ENCODE peak calls at places on chromosomes 7 and 10, in seven cellular contexts. G is SJSA1, T is mammary epithelial cell, K is A549, S is uterus, W is transverse colon, E is lower lobe of right lung. B is an unnamed sample. For H3K4me1 and H3K9me3, the result is how much of the 10 kb centered on the place peaks cover.

GRCh38 chr10:3805227-3805790 is 20.3 kb upstream of the KLF6 start:
- DNase-seq in K (no peak), S (no peak), W (no peak), G (peak), E (no peak), T (peak), B (peak)

GRCh38 chr10:61749271-61749670 is 86.5 kb downstream of the CABCOCO1 start:
- DNase-seq in W (no peak), E (no peak), K (no peak), S (no peak), T (no peak), G (no peak), B (no peak)

GRCh38 chr7:84083846-84084245 is 110.7 kb downstream of the SEMA3A start:
- DNase-seq in K (no peak), T (no peak), E (no peak), G (no peak), W (no peak), S (no peak), B (no peak)

GRCh38 chr7:26664735-26665420 is 199.5 kb downstream of the SKAP2 start:
- DNase-seq in K (no peak), W (peak), T (peak), S (peak), G (no peak), E (no peak), B (peak)

GRCh38 chr7:41869596-41869995 is 166.7 kb upstream of the INHBA start:
- DNase-seq in T (no peak), G (no peak), K (no peak), S (no peak), E (no peak), W (no peak), B (no peak)

GRCh38 chr7:1111156-1111555 is 23.2 kb downstream of the GPER1 start:
- DNase-seq in T (no peak), K (no peak), E (peak), S (no peak), W (no peak), G (no peak), B (no peak)

GRCh38 chr10:49759787-49760551 is 2.2 kb downstream of the OGDHL start:
- DNase-seq in E (no peak), S (no peak), W (no peak), T (no peak), G (no peak), K (no peak), B (no peak)

GRCh38 chr7:960269-960871 is 5.9 kb upstream of the ADAP1 start:
- DNase-seq in T (no peak), E (peak), S (no peak), K (no peak), G (no peak), W (peak), B (no peak)

GRCh38 chr7:121739465-121739864 is 133.5 kb upstream of the PTPRZ1 start:
- DNase-seq in K (no peak), E (no peak), S (no peak), W (no peak), G (no peak), T (no peak), B (no peak)

GRCh38 chr7:5766321-5766761 is 15.1 kb downstream of the RNF216 start:
- DNase-seq in S (no peak), W (no peak), T (no peak), E (no peak), G (peak), K (no peak), B (no peak)

GRCh38 chr7:50754684-50755083 is 28.0 kb downstream of the GRB10 start:
- DNase-seq in G (no peak), W (no peak), S (no peak), E (no peak), T (no peak), K (no peak), B (no peak)

GRCh38 chr10:117464176-117464575 is 78.4 kb upstream of the EMX2 start:
- DNase-seq in W (no peak), E (no peak), T (no peak), G (no peak), S (no peak), K (no peak), B (no peak)

GRCh38 chr7:106775552-106775936 is 89.5 kb upstream of the PIK3CG start:
- DNase-seq in W (no peak), E (no peak), K (peak), S (no peak), T (peak), G (peak), B (no peak)

GRCh38 chr10:78648256-78648860 is 420.4 kb upstream of the ZMIZ1 start:
- DNase-seq in E (no peak), S (no peak), W (no peak), G (peak), K (no peak), T (no peak), B (peak)

GRCh38 chr7:140079121-140079536 is 16.4 kb upstream of the PARP12 start:
- DNase-seq in T (peak), W (no peak), S (peak), E (no peak), G (no peak), K (peak), B (peak)

GRCh38 chr10:16459428-16459939 is 22.7 kb downstream of the PTER start:
- DNase-seq in K (no peak), E (no peak), W (no peak), S (no peak), T (no peak), G (no peak), B (no peak)

GRCh38 chr7:14720792-14721191 is 181.8 kb downstream of the DGKB start:
- DNase-seq in E (no peak), W (no peak), G (no peak), S (peak), T (no peak), K (no peak), B (no peak)

GRCh38 chr10:75079436-75080083 is 31.9 kb upstream of the SAMD8 start:
- DNase-seq in K (no peak), S (no peak), W (no peak), G (no peak), E (no peak), T (no peak), B (no peak)

GRCh38 chr10:1382711-1383110 is 326.5 kb downstream of the WDR37 start:
- DNase-seq in W (no peak), S (no peak), G (peak), E (no peak), T (no peak), K (no peak), B (no peak)

GRCh38 chr10:16828114-16828568 is 10.9 kb upstream of the RSU1 start:
- DNase-seq in W (peak), K (peak), G (peak), T (peak), S (peak), E (no peak), B (peak)

GRCh38 chr7:14762552-14762951 is 140.0 kb downstream of the DGKB start:
- DNase-seq in K (no peak), G (no peak), W (no peak), E (no peak), T (no peak), S (no peak), B (no peak)

GRCh38 chr10:114822771-114823463 is 1.3 kb downstream of the FHIP2A start:
- DNase-seq in G (no peak), E (no peak), S (no peak), K (no peak), W (no peak), T (peak), B (no peak)

GRCh38 chr10:132036153-132036886 is 29.4 kb upstream of the JAKMIP3 start:
- DNase-seq in G (no peak), K (peak), E (no peak), W (no peak), T (peak), S (no peak), B (peak)

GRCh38 chr7:24301703-24302102 is 17.7 kb downstream of the NPY start:
- DNase-seq in K (no peak), E (no peak), S (no peak), G (no peak), W (no peak), T (no peak), B (no peak)

GRCh38 chr7:106417273-106417902 is 132.6 kb upstream of the NAMPT start:
- DNase-seq in S (no peak), E (no peak), G (no peak), W (no peak), K (peak), T (peak), B (no peak)

GRCh38 chr10:8033812-8034665 is 20.4 kb upstream of the GATA3 start:
- DNase-seq in S (no peak), T (no peak), G (no peak), E (no peak), K (no peak), W (no peak), B (no peak)

GRCh38 chr10:391849-392704 is 256.8 kb downstream of the ZMYND11 start:
- DNase-seq in G (peak), S (no peak), K (no peak), T (no peak), E (no peak), W (no peak), B (no peak)

GRCh38 chr10:28403090-28403489 is 100.2 kb upstream of the MPP7 start:
- DNase-seq in S (no peak), E (no peak), K (no peak), T (no peak), W (no peak), G (no peak), B (no peak)

GRCh38 chr7:123748171-123748733 is 551 bp downstream of the WASL start:
- DNase-seq in K (peak), G (peak), T (peak), S (peak), E (peak), W (peak), B (peak)

GRCh38 chr10:23120001-23120934 is 24.9 kb downstream of the MSRB2 start:
- DNase-seq in K (no peak), T (no peak), S (no peak), G (no peak), W (no peak), E (no peak), B (no peak)

GRCh38 chr10:24952146-24952700 is at the start of gene PRTFDC1:
- DNase-seq in W (peak), K (peak), E (peak), G (peak), S (peak), T (no peak), B (no peak)

GRCh38 chr7:110868458-110868857 is 222.5 kb upstream of the LRRN3 start:
- DNase-seq in T (no peak), W (no peak), S (no peak), K (no peak), G (no peak), E (no peak), B (no peak)

GRCh38 chr10:75208177-75208576 is 2.4 kb upstream of the VDAC2 start:
- DNase-seq in S (no peak), W (no peak), G (no peak), E (no peak), T (peak), K (no peak), B (no peak)

GRCh38 chr7:111089822-111090426 is 1.0 kb upstream of the LRRN3 start:
- DNase-seq in E (no peak), G (no peak), S (no peak), W (no peak), T (peak), K (peak), B (no peak)

GRCh38 chr10:8050561-8051108 is 3.9 kb upstream of the GATA3 start:
- DNase-seq in E (no peak), G (no peak), K (peak), T (peak), W (no peak), S (no peak), B (peak)

GRCh38 chr7:44379366-44380178 is 54.2 kb upstream of the CAMK2B start:
- DNase-seq in S (no peak), T (peak), W (no peak), E (no peak), G (peak), K (no peak), B (no peak)

GRCh38 chr10:451021-451471 is 238.4 kb downstream of the DIP2C start:
- DNase-seq in S (no peak), G (no peak), W (peak), E (no peak), T (peak), K (no peak), B (no peak)

GRCh38 chr10:68647928-68648327 is 73.1 kb upstream of the CCAR1 start:
- DNase-seq in K (peak), W (no peak), E (no peak), S (no peak), G (no peak), T (peak), B (no peak)

GRCh38 chr7:30327813-30328212 is 43.4 kb downstream of the ZNRF2 start:
- DNase-seq in S (no peak), G (no peak), W (no peak), T (peak), E (no peak), K (no peak), B (no peak)

GRCh38 chr10:86139066-86139657 is 227.4 kb downstream of the GRID1 start:
- DNase-seq in K (peak), E (no peak), S (no peak), W (no peak), T (no peak), G (no peak), B (no peak)

GRCh38 chr10:26739087-26739631 is 41.7 kb downstream of the PDSS1 start:
- DNase-seq in G (no peak), T (no peak), W (no peak), S (no peak), K (no peak), E (no peak), B (no peak)

GRCh38 chr10:26741368-26741767 is 43.9 kb downstream of the PDSS1 start:
- DNase-seq in S (no peak), K (no peak), W (no peak), E (no peak), T (no peak), G (no peak), B (no peak)

GRCh38 chr10:26737730-26738129 is 40.2 kb downstream of the PDSS1 start:
- DNase-seq in E (no peak), G (no peak), W (no peak), S (no peak), T (peak), K (no peak), B (no peak)

GRCh38 chr10:26735435-26735834 is 37.9 kb downstream of the PDSS1 start:
- DNase-seq in K (no peak), S (no peak), W (no peak), T (no peak), G (no peak), E (no peak), B (no peak)

DNA sequence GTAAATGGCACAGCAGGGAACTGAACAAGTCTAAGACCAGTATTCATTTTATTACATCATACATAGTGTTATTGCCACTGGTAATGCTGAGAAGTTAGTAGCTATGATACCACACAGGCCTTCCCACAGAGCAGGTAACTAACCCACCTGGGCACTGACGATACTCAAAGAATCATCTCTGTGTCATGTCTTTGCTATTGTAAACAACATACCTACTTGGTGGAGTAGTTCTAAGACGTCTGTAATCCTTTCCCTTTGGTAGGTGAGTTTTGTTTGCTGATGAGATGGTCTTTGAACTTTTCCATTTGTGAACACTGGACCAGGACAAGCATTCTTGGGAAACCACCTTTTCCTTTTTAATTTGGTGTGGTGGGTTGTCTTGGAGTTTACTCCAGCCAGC is 40.9 kb downstream of the PDSS1 start:
- DNase-seq in W (no peak), G (no peak), E (no peak), S (no peak), K (no peak), T (peak), B (no peak)
- H3K4me3 ChIP-seq in W (no peak), G (no peak), E (no peak), S (no peak), K (no peak), T (no peak), B (no peak)

GRCh38 chr10:52771534-52772455 is 789 bp downstream of the MBL2 start:
- DNase-seq in E (no peak), G (no peak), S (no peak), T (peak), W (no peak), K (no peak), B (no peak)

GRCh38 chr10:52774182-52774581 is 1.6 kb upstream of the MBL2 start:
- DNase-seq in G (no peak), W (no peak), S (no peak), T (no peak), K (no peak), E (no peak), B (no peak)

GRCh38 chr10:52774600-52775106 is 2.1 kb upstream of the MBL2 start:
- DNase-seq in S (no peak), G (no peak), T (no peak), E (no peak), W (no peak), K (no peak), B (peak)

GRCh38 chr10:52770904-52771303 is 1.7 kb downstream of the MBL2 start:
- DNase-seq in G (no peak), K (no peak), E (no peak), W (no peak), T (no peak), S (no peak), B (no peak)

GRCh38 chr10:52772623-52773022 is at the start of gene MBL2:
- DNase-seq in T (no peak), S (no peak), W (no peak), E (no peak), K (no peak), G (no peak), B (no peak)
- H3K4me1 ChIP-seq in T (under half), S (under half), W (under half), E (under half), K (under half), G (under half), B (under half)

GRCh38 chr10:4883079-4883739 is 57.2 kb downstream of the AKR1E2 start:
- DNase-seq in W (no peak), G (no peak), S (no peak), E (no peak), K (no peak), T (peak), B (no peak)
- H3K9me3 ChIP-seq in W (under half), G (under half), S (under half), E (under half), K (under half), T (under half), B (under half)

DNA sequence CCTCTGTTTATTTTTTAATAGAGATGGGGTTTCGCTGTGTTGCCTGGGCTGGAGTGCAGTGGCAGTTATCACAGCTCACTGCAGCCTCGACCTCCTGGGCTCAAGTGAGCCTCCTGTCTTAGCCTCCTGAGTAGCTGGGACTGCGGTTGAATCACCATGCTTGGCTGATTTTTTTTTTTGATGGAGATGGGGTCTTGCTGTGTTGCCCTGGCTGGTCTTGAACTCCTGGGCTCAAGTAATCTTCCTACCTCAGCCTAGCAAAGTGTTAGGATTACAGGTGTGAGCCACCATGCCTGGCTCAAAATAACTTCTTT is 8.1 kb downstream of the DYNC2I1 start:
- DNase-seq in G (no peak), E (no peak), S (no peak), W (no peak), T (no peak), K (no peak), B (no peak)
- H3K4me3 ChIP-seq in G (peak), E (peak), S (peak), W (peak), T (no peak), K (peak), B (no peak)

GRCh38 chr10:71233491-71233892 is 21.1 kb downstream of the UNC5B start:
- DNase-seq in G (no peak), T (no peak), K (no peak), W (no peak), S (no peak), E (no peak), B (no peak)

GRCh38 chr10:71235808-71236207 is 23.4 kb downstream of the UNC5B start:
- DNase-seq in G (no peak), S (no peak), W (no peak), K (no peak), T (no peak), E (no peak), B (no peak)

GRCh38 chr10:71236286-71236685 is 23.9 kb downstream of the UNC5B start:
- DNase-seq in T (no peak), W (no peak), K (no peak), E (no peak), S (peak), G (no peak), B (no peak)

GRCh38 chr10:71234017-71234894 is 21.9 kb downstream of the UNC5B start:
- DNase-seq in T (no peak), W (no peak), G (no peak), S (no peak), E (peak), K (no peak), B (no peak)

DNA sequence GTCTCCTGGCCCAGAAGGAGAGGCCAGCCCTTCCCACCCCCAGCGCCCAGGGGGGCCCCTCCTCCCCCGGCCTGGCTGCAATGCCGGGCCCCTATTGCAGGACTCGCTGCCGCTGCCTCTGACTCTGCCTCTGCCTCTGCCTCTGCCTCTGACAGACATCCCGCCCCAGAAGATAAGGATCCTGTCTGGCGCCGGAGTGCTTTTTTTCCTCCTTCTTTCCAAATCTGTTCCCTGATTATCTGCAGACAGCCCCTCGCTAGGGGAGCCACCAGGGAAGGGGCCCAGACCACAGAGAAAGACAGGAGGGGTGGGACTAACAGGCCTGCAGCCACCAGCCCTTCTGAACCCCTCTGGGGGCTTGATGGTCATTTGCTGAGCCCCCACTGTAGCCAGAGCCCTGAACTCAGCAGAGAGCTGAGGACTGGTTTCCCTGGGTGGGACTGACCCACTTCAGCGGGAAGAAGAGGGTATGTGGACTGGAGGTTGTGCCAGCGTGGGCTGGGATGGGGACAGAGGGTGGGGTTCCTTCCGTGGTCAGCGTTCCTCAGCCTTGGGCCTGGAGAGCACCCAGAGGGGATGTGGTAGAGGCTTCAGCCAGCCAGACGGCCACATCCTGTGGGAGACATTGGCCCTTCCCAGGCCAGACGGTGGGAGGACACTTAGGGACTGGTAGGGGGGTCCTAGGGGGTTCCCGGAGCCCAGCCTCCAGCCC is 22.8 kb downstream of the UNC5B start:
- DNase-seq in E (peak), G (no peak), T (no peak), K (no peak), S (peak), W (no peak), B (no peak)
- H3K4me1 ChIP-seq in E (half or more), G (under half), T (under half), K (under half), S (under half), W (under half), B (under half)